ENCODE peak calls at places on chromosomes 3 and 15, in eight cellular contexts. S is A549, W is WTC11, M is IMR-90, P is GM12878, G is K562, N is H1, R is SK-N-SH. C is an unnamed sample.

GRCh38 chr3:89098964-89099585 is 8.3 kb upstream of the EPHA3 start:
- DNase-seq in N (no peak), S (peak), M (peak), G (peak), P (no peak), R (peak), W (peak), C (peak)

GRCh38 chr3:8204846-8205624 is 296.6 kb upstream of the LMCD1 start:
- DNase-seq in S (no peak), G (no peak), M (no peak), P (no peak), W (no peak), N (no peak), R (no peak), C (no peak)

GRCh38 chr3:47261301-47261700 is 21.3 kb downstream of the KIF9 start:
- DNase-seq in G (no peak), S (no peak), M (peak), W (no peak), P (no peak), R (no peak), N (no peak), C (no peak)

GRCh38 chr3:116441652-116442051 is 3.6 kb downstream of the LSAMP start:
- DNase-seq in N (no peak), W (no peak), R (no peak), S (no peak), P (no peak), M (no peak), G (no peak), C (no peak)

GRCh38 chr15:51024735-51025453 is 69.8 kb downstream of the TNFAIP8L3 start:
- DNase-seq in G (no peak), N (no peak), R (no peak), S (no peak), P (no peak), W (no peak), M (peak), C (no peak)

GRCh38 chr3:105144837-105145236 is 221.9 kb upstream of the ALCAM start:
- DNase-seq in R (no peak), S (no peak), P (no peak), W (no peak), G (no peak), M (no peak), N (no peak), C (no peak)

GRCh38 chr3:25648107-25648535 is 16.6 kb downstream of the TOP2B start:
- DNase-seq in G (peak), R (peak), W (peak), S (peak), N (peak), M (peak), P (peak), C (peak)

GRCh38 chr3:42262525-42262924 is 3.5 kb downstream of the CCK start:
- DNase-seq in M (peak), W (no peak), G (no peak), R (no peak), N (no peak), S (peak), P (no peak), C (no peak)

GRCh38 chr3:52079958-52080357 is 23.6 kb upstream of the DUSP7 start:
- DNase-seq in M (no peak), W (no peak), S (no peak), P (no peak), R (no peak), G (no peak), N (no peak), C (no peak)

GRCh38 chr3:65334045-65334665 is 646.4 kb upstream of the ADAMTS9 start:
- DNase-seq in N (no peak), G (peak), R (no peak), W (peak), M (no peak), P (no peak), S (no peak), C (no peak)

GRCh38 chr15:97598353-97598798 is 362.1 kb upstream of the ARRDC4 start:
- DNase-seq in S (no peak), M (no peak), W (no peak), N (no peak), R (no peak), P (no peak), G (no peak), C (no peak)

GRCh38 chr3:124837730-124838186 is 49.4 kb downstream of the ITGB5 start:
- DNase-seq in W (no peak), R (peak), P (no peak), S (peak), G (peak), M (peak), N (no peak), C (peak)

GRCh38 chr3:61780455-61781239 is 219.3 kb downstream of the PTPRG start:
- DNase-seq in N (no peak), M (no peak), R (no peak), W (no peak), G (no peak), S (no peak), P (no peak), C (no peak)

DNA sequence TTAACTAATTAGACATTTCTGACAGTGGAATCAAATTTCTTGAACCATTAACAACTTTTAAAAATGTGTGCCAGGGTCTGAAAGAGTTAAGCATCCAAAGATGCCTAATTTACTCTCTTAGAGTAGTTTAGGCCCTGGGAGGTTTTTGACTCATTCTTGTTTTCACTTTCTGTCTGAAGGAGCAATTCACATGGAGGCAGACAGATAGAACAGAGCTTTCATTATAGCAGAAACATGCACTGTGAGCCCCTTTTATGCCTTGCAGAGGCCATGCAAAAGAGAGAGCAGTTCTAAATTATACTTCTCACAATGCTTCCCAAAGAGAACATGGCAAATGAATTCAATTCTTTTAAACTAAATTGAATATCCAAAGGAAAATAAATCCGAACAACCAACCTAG is 554.8 kb downstream of the MFSD1 start:
- DNase-seq in W (no peak), N (no peak), S (no peak), P (no peak), G (no peak), M (no peak), R (no peak), C (no peak)
- TF ChIP-seq USF2 in W (no peak), N (no peak), S (no peak), P (no peak), G (no peak), M (no peak), R (no peak), C (no peak)

DNA sequence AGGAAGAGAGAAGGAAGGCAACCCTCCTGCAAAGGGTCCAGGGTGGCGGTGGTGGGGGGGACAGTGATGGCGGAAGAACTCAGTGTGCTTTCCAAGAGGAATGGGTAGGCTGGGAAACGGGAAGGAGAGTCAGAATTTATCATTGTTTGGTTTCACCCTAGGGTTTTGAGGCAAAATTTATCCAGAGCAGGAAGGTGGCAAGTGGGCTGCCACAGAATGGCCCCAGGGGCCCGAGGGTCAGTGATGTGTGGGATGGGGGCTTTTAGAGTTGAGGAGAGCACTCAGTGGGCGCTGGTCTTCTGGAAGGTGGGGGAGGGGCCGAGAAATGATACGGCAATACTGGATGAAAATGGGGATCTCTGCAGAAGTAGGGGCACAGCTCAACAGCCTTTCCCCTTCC is 581 bp downstream of the FAM131A start:
- DNase-seq in W (no peak), G (no peak), N (no peak), M (no peak), R (no peak), P (no peak), S (no peak), C (no peak)
- TF ChIP-seq USF2 in W (no peak), G (no peak), N (no peak), M (no peak), R (no peak), P (no peak), S (no peak), C (no peak)

GRCh38 chr3:143237036-143237688 is 117.6 kb downstream of the CHST2 start:
- DNase-seq in G (no peak), M (no peak), W (no peak), P (no peak), N (no peak), S (no peak), R (no peak), C (no peak)
- TF ChIP-seq USF2 in G (no peak), M (no peak), W (no peak), P (no peak), N (no peak), S (no peak), R (no peak), C (no peak)

DNA sequence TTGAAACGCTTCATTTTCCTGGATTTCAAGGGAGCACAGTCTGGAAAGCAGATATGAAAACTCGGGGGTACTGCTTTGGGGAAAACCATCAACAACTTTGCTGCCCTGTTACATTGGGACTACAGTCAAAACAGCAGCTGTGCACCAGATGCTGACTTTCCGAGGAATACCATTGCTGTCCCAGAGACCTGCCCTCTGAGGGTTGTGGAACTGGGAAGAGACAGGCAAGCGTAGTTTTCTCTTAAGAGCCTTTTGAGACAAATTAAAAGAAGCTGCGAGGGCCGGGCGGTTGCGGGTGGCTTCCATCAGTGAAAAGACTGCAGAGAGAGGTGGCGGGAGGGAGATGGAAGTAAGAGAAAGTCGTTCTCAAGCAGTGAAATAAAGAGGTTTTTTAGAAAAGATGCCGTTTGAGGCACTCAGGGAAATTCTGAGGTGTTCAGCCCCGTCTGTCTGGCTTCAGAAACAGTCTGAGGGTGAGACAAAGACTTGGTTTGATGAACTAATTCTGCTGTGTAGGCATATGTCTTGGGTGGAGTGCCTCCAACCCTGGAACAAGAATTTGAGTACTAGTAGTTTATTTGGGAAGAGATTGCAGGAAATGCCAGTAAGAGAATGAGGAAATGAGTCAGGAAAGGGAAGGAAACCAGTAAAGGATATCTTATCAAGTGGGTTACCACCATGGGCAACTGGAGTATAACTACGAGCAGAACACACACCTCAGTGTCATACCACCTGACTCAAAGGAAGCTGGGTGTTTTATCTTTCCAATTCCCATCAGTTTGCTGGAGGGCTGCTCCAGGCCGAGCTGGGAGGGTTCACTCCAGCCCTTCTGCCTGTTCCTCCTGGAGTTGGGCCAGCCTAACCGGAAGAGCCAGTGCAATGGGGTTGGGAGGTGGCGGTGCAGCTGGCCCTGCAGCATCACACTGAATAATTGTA is 75.1 kb downstream of the TGFBR2 start:
- DNase-seq in W (no peak), G (no peak), R (peak), N (no peak), P (no peak), M (peak), S (no peak), C (no peak)
- TF ChIP-seq USF2 in W (no peak), G (no peak), R (no peak), N (no peak), P (no peak), M (no peak), S (no peak), C (no peak)